ENCODE peak calls at places on chromosome 5, in eight cellular contexts. T is pancreas, Z is substantia nigra, A is uterus, O is DND-41, U is heart right ventricle, J is GM23248, S is neuronal stem cell. C is an unnamed sample.
A peak's percentile ranks its signal among the peaks of the same experiment; 100 is the strongest.

GRCh38 chr5:59249726-59250125 is 643.8 kb downstream of the PDE4D start:
- DNase-seq in T (no peak), Z (no peak), A (no peak), O (no peak), U (no peak), J (no peak), S (no peak), C (no peak)

GRCh38 chr5:89374818-89375521 is 492.0 kb upstream of the MEF2C start:
- DNase-seq in T (no peak), Z (no peak), A (no peak), O (no peak), U (no peak), J (no peak), S (no peak), C (no peak)

GRCh38 chr5:73938280-73938937 is 312.4 kb downstream of the ARHGEF28 start:
- DNase-seq in T (no peak), Z (no peak), A (no peak), O (no peak), U (no peak), J (peak; percentile 95), S (no peak), C (no peak)

GRCh38 chr5:129459485-129460120 is 495 bp upstream of the ADAMTS19 start:
- DNase-seq in T (peak; percentile 77), Z (no peak), A (peak; percentile 48), O (no peak), U (no peak), J (peak; percentile 14), S (peak; percentile 32), C (peak; percentile 12)

GRCh38 chr5:36944607-36945225 is 68.1 kb downstream of the NIPBL start:
- DNase-seq in T (no peak), Z (no peak), A (no peak), O (no peak), U (no peak), J (peak; percentile 71), S (peak; percentile 44), C (no peak)

GRCh38 chr5:125042243-125042887 is 295.9 kb upstream of the ZNF608 start:
- DNase-seq in T (no peak), Z (no peak), A (no peak), O (no peak), U (no peak), J (peak; percentile 22), S (no peak), C (no peak)

GRCh38 chr5:150469718-150470470 is 20.4 kb upstream of the RPS14 start:
- DNase-seq in T (no peak), Z (no peak), A (no peak), O (no peak), U (no peak), J (peak; percentile 98), S (no peak), C (no peak)

GRCh38 chr5:169440107-169440701 is 139.3 kb upstream of the SLIT3 start:
- DNase-seq in T (no peak), Z (no peak), A (no peak), O (no peak), U (no peak), J (no peak), S (no peak), C (no peak)

GRCh38 chr5:134086943-134087305 is 27.6 kb upstream of the TCF7 start:
- DNase-seq in T (no peak), Z (no peak), A (no peak), O (peak; percentile 91), U (no peak), J (no peak), S (no peak), C (no peak)

GRCh38 chr5:123814796-123815479 is 303.0 kb downstream of the CSNK1G3 start:
- DNase-seq in T (no peak), Z (no peak), A (no peak), O (no peak), U (no peak), J (peak; percentile 13), S (no peak), C (no peak)
- H3K27ac ChIP-seq in T (no peak overlapping the region), Z (no peak overlapping the region), A (no peak overlapping the region), O (no peak overlapping the region), U (peak overlapping the region; percentile 7), J (no peak overlapping the region), S (no peak overlapping the region), C (peak overlapping the region; percentile 74)

GRCh38 chr5:60377826-60378225 is 322.1 kb downstream of the DEPDC1B start:
- DNase-seq in T (no peak), Z (no peak), A (no peak), O (no peak), U (no peak), J (peak; percentile 57), S (no peak), C (no peak)
- H3K27ac ChIP-seq in T (no peak overlapping the region), Z (no peak overlapping the region), A (no peak overlapping the region), O (no peak overlapping the region), U (no peak overlapping the region), J (no peak overlapping the region), S (no peak overlapping the region), C (no peak overlapping the region)

DNA sequence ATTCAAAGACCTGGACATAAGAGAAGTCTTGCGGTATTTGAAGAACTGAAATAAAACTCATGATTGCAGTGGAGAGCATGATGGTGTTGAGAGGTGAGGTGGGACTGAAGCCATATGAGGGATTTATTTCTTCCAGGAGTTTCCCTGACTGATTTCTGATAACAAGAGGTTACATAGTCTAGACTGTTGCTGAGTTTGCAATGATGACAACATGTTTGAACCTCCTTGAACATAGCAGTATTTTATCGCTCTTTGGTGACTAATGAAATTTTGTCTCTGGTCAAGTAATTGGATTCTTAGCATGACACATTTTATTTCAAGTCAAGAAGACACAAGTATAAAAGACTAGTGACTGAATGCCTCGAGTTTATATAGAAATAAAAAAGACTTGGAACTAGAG is 61.8 kb downstream of the ACTBL2 start:
- DNase-seq in T (no peak), Z (no peak), A (no peak), O (no peak), U (no peak), J (peak; percentile 21), S (no peak), C (no peak)
- H3K27ac ChIP-seq in T (no peak overlapping the region), Z (no peak overlapping the region), A (no peak overlapping the region), O (no peak overlapping the region), U (no peak overlapping the region), J (no peak overlapping the region), S (no peak overlapping the region), C (no peak overlapping the region)

DNA sequence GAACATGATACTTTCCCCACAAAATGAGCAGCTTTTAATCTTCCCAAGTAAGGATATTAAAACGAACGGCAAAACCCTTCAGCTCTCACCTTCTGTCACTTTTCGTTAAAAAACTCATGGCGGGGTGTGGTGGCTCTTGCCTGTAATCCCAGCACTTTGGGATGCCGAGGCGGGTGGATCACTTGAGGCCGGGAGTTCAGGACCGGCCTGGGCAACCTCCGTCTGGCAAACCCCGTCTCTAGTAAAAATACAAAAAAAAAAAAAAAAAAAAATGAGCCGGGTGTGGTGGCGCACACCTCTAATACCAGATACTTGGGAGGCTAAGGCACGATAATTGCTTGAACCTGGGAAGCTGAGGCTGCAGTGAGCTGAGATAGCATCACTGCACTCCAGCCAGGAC is 902 bp downstream of the TMED9 start:
- DNase-seq in T (no peak), Z (no peak), A (no peak), O (no peak), U (no peak), J (no peak), S (no peak), C (no peak)
- H3K27ac ChIP-seq in T (no peak overlapping the region), Z (no peak overlapping the region), A (peak overlapping the region; percentile 77), O (peak overlapping the region; percentile 83), U (peak overlapping the region; percentile 80), J (peak overlapping the region; percentile 89), S (no peak overlapping the region), C (no peak overlapping the region)

GRCh38 chr5:39658861-39659260 is 234.1 kb upstream of the DAB2 start:
- DNase-seq in T (no peak), Z (no peak), A (no peak), O (no peak), U (no peak), J (no peak), S (no peak), C (no peak)
- H3K27ac ChIP-seq in T (no peak overlapping the region), Z (no peak overlapping the region), A (no peak overlapping the region), O (no peak overlapping the region), U (no peak overlapping the region), J (no peak overlapping the region), S (no peak overlapping the region), C (no peak overlapping the region)

DNA sequence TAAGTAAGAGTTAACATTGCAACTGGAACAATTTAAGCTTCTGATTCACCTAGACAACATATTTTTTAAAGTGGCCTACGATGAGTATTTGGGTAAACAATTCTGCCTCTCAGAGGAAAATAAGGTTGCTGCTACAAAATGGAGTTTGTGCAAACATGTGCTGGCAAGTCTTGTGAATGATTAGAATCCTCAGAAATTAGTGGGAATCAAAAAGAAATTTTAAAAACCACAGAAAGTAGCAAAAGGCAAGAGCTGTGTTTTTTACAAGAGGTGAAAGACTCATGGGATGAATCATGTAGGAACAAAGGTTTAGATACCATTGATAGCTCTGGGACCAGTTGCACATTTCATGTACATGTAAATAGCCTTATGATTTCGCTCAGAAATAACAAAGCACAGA is 561.6 kb downstream of the TAF11L14 start:
- DNase-seq in T (no peak), Z (no peak), A (no peak), O (no peak), U (no peak), J (no peak), S (no peak), C (no peak)
- H3K27ac ChIP-seq in T (no peak overlapping the region), Z (no peak overlapping the region), A (no peak overlapping the region), O (no peak overlapping the region), U (no peak overlapping the region), J (no peak overlapping the region), S (no peak overlapping the region), C (no peak overlapping the region)

C was measured in heart left ventricle.